ENCODE peak calls at places on chromosome X, in nine cellular contexts. W is foreskin fibroblast, O is vagina, I is AG09309, P is pancreas, Q is AG04449, U is PC-9, M is hepatocyte, D is body of pancreas. S is an unnamed sample.

GRCh38 chrX:38452603-38453002 is 100.2 kb downstream of the OTC start:
- DNase-seq in W (no peak), O (no peak), I (no peak), P (no peak), Q (no peak), U (no peak), M (no peak), D (peak; percentile 4), S (peak; percentile 32)

GRCh38 chrX:9907645-9908387 is 59.3 kb upstream of the CLDN34 start:
- DNase-seq in W (peak; percentile 66), O (no peak), I (no peak), P (no peak), Q (no peak), U (no peak), M (no peak), D (no peak), S (no peak)

GRCh38 chrX:116490091-116490490 is 27.3 kb upstream of the CT83 start:
- DNase-seq in W (no peak), O (no peak), I (no peak), P (no peak), Q (no peak), U (no peak), M (no peak), D (no peak), S (no peak)

GRCh38 chrX:16953606-16954211 is 7.3 kb downstream of the REPS2 start:
- DNase-seq in W (no peak), O (no peak), I (no peak), P (no peak), Q (no peak), U (peak; percentile 46), M (no peak), D (no peak), S (no peak)

GRCh38 chrX:78960888-78961287 is 15.7 kb downstream of the P2RY10 start:
- DNase-seq in W (no peak), O (no peak), I (no peak), P (no peak), Q (no peak), U (no peak), M (no peak), D (no peak), S (no peak)

GRCh38 chrX:55201930-55202579 is 18.1 kb upstream of the PAGE5 start:
- DNase-seq in W (no peak), O (no peak), I (peak; percentile 17), P (no peak), Q (no peak), U (no peak), M (no peak), D (no peak), S (no peak)

GRCh38 chrX:31353095-31353494 is 281.3 kb upstream of the FTHL17 start:
- DNase-seq in W (peak; percentile 47), O (no peak), I (peak; percentile 39), P (no peak), Q (no peak), U (peak; percentile 20), M (peak; percentile 4), D (no peak), S (no peak)

GRCh38 chrX:148600581-148600980 is 100.2 kb downstream of the AFF2 start:
- DNase-seq in W (no peak), O (no peak), I (no peak), P (no peak), Q (no peak), U (no peak), M (no peak), D (no peak), S (no peak)

GRCh38 chrX:74420194-74421035 is 878 bp upstream of the SLC16A2 start:
- DNase-seq in W (peak; percentile 65), O (no peak), I (peak; percentile 27), P (peak; percentile 65), Q (no peak), U (peak; percentile 1), M (peak; percentile 67), D (peak; percentile 71), S (peak; percentile 66)

GRCh38 chrX:23756165-23756564 is 13.1 kb upstream of the ACOT9 start:
- DNase-seq in W (no peak), O (no peak), I (no peak), P (peak; percentile 53), Q (no peak), U (peak; percentile 40), M (peak; percentile 82), D (peak; percentile 67), S (no peak)

GRCh38 chrX:137427813-137428212 is 138.1 kb upstream of the ZIC3 start:
- DNase-seq in W (no peak), O (no peak), I (no peak), P (no peak), Q (no peak), U (no peak), M (no peak), D (no peak), S (no peak)

GRCh38 chrX:46567388-46567787 is 6.2 kb upstream of the CHST7 start:
- DNase-seq in W (no peak), O (no peak), I (no peak), P (no peak), Q (no peak), U (no peak), M (no peak), D (no peak), S (peak; percentile 78)

GRCh38 chrX:46559062-46559461 is 13.8 kb upstream of the ZNF674 start:
- DNase-seq in W (no peak), O (no peak), I (no peak), P (no peak), Q (no peak), U (no peak), M (no peak), D (no peak), S (no peak)

DNA sequence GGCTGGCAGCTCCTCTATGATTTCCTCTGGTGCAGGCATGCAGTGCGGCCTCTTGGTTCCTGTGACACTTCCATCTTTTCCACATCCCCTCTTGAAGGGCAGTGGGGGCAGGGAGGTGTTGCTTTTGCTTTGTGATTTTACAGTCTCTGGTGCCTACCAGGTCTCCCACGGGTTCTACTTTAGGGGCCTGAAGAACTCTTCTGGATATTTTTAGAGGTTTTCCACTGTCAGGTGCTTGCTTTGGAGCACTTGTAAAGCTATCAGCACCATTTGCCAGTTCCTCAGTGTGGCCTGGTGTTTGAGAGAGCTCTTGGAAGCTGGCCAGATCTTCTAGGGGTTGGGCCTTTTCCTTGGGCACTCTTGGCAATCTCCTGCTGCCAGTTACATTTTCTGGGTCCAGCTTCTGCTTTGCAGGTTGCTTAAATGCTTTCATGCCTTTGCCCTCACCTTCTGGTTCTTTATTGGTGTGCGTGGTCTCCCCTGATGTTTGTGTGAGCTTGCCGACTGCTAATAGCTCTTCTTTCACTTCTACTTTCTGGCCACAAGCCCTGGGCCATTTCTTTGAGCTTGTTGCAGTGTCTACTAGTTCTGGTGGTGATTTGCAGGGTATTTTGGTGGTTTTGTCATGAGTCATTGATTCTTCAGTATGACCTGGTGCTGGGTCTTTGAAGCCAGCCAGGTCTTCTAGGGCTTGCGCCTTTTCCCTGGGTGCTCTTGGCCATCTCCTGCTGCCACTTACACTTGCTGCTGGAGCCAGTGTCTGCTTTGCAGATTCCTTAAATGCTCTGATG is 11.4 kb upstream of the CHST7 start:
- DNase-seq in W (no peak), O (no peak), I (no peak), P (no peak), Q (no peak), U (no peak), M (no peak), D (peak; percentile 7), S (no peak)
- H3K4me3 ChIP-seq in W (no peak overlapping the region), O (no peak overlapping the region), I (no peak overlapping the region), P (no peak overlapping the region), Q (no peak overlapping the region), U (no peak overlapping the region), M (no peak overlapping the region), D (no peak overlapping the region), S (no peak overlapping the region)

GRCh38 chrX:154545673-154546274 is 872 bp downstream of the G6PD start:
- DNase-seq in W (no peak), O (no peak), I (no peak), P (peak; percentile 9), Q (no peak), U (no peak), M (no peak), D (no peak), S (no peak)

GRCh38 chrX:154544885-154545284 is 1.8 kb downstream of the G6PD start:
- DNase-seq in W (no peak), O (no peak), I (no peak), P (no peak), Q (no peak), U (no peak), M (no peak), D (no peak), S (no peak)

GRCh38 chrX:154547245-154548027 is at the start of gene IKBKG:
- DNase-seq in W (peak; percentile 86), O (no peak), I (peak; percentile 61), P (peak; percentile 90), Q (peak; percentile 36), U (peak; percentile 98), M (peak; percentile 93), D (peak; percentile 90), S (peak; percentile 53)

GRCh38 chrX:154548028-154548316 is 552 bp downstream of the IKBKG start:
- DNase-seq in W (peak; percentile 25), O (no peak), I (no peak), P (no peak), Q (no peak), U (no peak), M (no peak), D (no peak), S (no peak)

GRCh38 chrX:154546354-154547244 is at the start of gene G6PD:
- DNase-seq in W (peak; percentile 54), O (no peak), I (no peak), P (peak; percentile 83), Q (no peak), U (peak; percentile 95), M (peak; percentile 84), D (peak; percentile 76), S (no peak)
- TF ChIP-seq CTCF in W (no peak), O (no peak), I (no peak), P (no peak), Q (no peak), U (no peak), M (no peak), D (peak; percentile 17), S (no peak)

GRCh38 chrX:20606831-20607230 is 340.1 kb upstream of the RPS6KA3 start:
- DNase-seq in W (no peak), O (no peak), I (no peak), P (no peak), Q (no peak), U (no peak), M (no peak), D (no peak), S (no peak)

DNA sequence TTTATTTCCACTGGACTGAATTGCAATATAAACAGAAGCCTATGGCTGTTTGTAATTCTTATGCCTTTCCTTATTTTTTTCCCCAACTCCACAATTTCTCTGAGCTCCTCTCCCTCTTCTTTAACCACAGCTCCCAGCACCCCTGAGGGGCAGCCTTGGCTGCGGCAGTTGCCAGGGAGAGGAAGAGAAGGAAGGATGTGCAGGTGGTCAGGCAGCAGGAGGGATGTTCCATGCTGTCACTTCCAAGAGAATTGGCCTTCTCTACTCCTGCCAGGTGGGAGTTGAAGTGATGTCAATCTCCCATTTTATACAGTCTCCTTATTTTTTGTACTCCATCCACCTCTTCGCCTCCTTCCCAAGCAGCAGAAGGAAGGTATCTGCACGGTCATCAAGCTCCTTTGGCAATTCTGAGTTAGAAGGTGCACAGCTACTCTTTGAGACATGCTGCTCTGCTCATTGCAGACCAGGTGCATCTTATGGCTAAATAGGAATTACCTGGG is 343.3 kb upstream of the RPS6KA3 start:
- DNase-seq in W (no peak), O (no peak), I (no peak), P (no peak), Q (no peak), U (no peak), M (no peak), D (no peak), S (no peak)
- H3K4me3 ChIP-seq in W (no peak overlapping the region), O (no peak overlapping the region), I (no peak overlapping the region), P (no peak overlapping the region), Q (no peak overlapping the region), U (no peak overlapping the region), M (no peak overlapping the region), D (no peak overlapping the region), S (no peak overlapping the region)

GRCh38 chrX:44474410-44474809 is 68.2 kb downstream of the FUNDC1 start:
- DNase-seq in W (peak; percentile 28), O (no peak), I (peak; percentile 46), P (no peak), Q (no peak), U (no peak), M (no peak), D (no peak), S (no peak)
- TF ChIP-seq CTCF in W (no peak), O (no peak), I (no peak), P (no peak), Q (no peak), U (no peak), M (no peak), D (no peak), S (no peak)

S was measured in LNCaP clone FGC.